ENCODE peak calls at places on chromosome 7, in six cellular contexts. Q is uterus, S is HepG2, K is lower leg skin, F is GM12892, E is GM12878. G is an unnamed sample.
A peak's percentile ranks its signal among the peaks of the same experiment; 100 is the strongest.

GRCh38 chr7:45190406-45191165 is 33.0 kb downstream of the RAMP3 start:
- DNase-seq in S (no peak), E (no peak), F (no peak), K (peak; percentile 82), Q (no peak), G (no peak)

GRCh38 chr7:104023100-104023499 is 33.6 kb upstream of the RELN start:
- DNase-seq in K (no peak), F (no peak), Q (no peak), S (no peak), E (no peak), G (no peak)

GRCh38 chr7:64799-65430 is 127.5 kb upstream of the FAM20C start:
- DNase-seq in Q (no peak), E (no peak), S (no peak), K (no peak), F (no peak), G (no peak)

GRCh38 chr7:122790132-122790531 is 87.4 kb upstream of the RNF148 start:
- DNase-seq in K (no peak), F (no peak), Q (no peak), S (no peak), E (no peak), G (no peak)

GRCh38 chr7:131948434-131949053 is 392.1 kb upstream of the PODXL start:
- DNase-seq in F (no peak), K (peak; percentile 82), Q (no peak), S (peak; percentile 13), E (no peak), G (no peak)

GRCh38 chr7:96320437-96320836 is 1.5 kb downstream of the SLC25A13 start:
- DNase-seq in K (no peak), S (no peak), E (peak; percentile 52), Q (no peak), F (peak; percentile 19), G (no peak)

GRCh38 chr7:104943502-104944343 is 70.3 kb upstream of the KMT2E start:
- DNase-seq in F (no peak), Q (peak; percentile 82), S (peak; percentile 94), E (peak; percentile 83), K (peak; percentile 87), G (peak; percentile 34)

GRCh38 chr7:71613316-71613715 is 481.4 kb downstream of the GALNT17 start:
- DNase-seq in E (no peak), F (no peak), S (no peak), Q (no peak), K (no peak), G (no peak)

GRCh38 chr7:10122573-10123100 is 851.0 kb upstream of the PHF14 start:
- DNase-seq in F (no peak), Q (no peak), S (no peak), E (no peak), K (no peak), G (no peak)

GRCh38 chr7:130281227-130281626 is 11.7 kb upstream of the CPA4 start:
- DNase-seq in K (no peak), Q (no peak), E (no peak), F (no peak), S (no peak), G (no peak)

GRCh38 chr7:86768967-86769760 is 125.5 kb downstream of the GRM3 start:
- DNase-seq in Q (no peak), K (no peak), S (no peak), F (no peak), E (no peak), G (no peak)

GRCh38 chr7:55028011-55028410 is 9.2 kb downstream of the EGFR start:
- DNase-seq in Q (no peak), S (no peak), K (no peak), F (no peak), E (no peak), G (no peak)

GRCh38 chr7:31204066-31204465 is 136.5 kb downstream of the NEUROD6 start:
- DNase-seq in E (no peak), S (no peak), Q (no peak), K (no peak), F (no peak), G (no peak)

GRCh38 chr7:105127179-105127578 is 113.2 kb downstream of the KMT2E start:
- DNase-seq in F (no peak), Q (no peak), E (no peak), K (no peak), S (no peak), G (no peak)

GRCh38 chr7:2461268-2462026 is 14.8 kb downstream of the GRIFIN start:
- DNase-seq in E (no peak), Q (no peak), K (no peak), F (no peak), S (no peak), G (no peak)

GRCh38 chr7:155785536-155785935 is 26.7 kb downstream of the SHH start:
- DNase-seq in E (no peak), S (no peak), K (no peak), Q (no peak), F (no peak), G (no peak)

GRCh38 chr7:96388166-96388565 is 66.3 kb upstream of the SLC25A13 start:
- DNase-seq in E (no peak), Q (no peak), F (no peak), K (no peak), S (no peak), G (no peak)

GRCh38 chr7:71829499-71829898 is 582.6 kb downstream of the CALN1 start:
- DNase-seq in Q (no peak), E (no peak), K (no peak), S (no peak), F (no peak), G (no peak)

GRCh38 chr7:44216521-44217030 is 15.8 kb downstream of the YKT6 start:
- DNase-seq in E (no peak), S (no peak), F (no peak), K (peak; percentile 79), Q (no peak), G (no peak)

GRCh38 chr7:66078067-66078466 is 2.4 kb downstream of the ASL start:
- DNase-seq in E (no peak), F (no peak), S (no peak), K (no peak), Q (no peak), G (no peak)

GRCh38 chr7:66076459-66077329 is 1.1 kb downstream of the ASL start:
- DNase-seq in E (no peak), S (peak; percentile 70), K (no peak), Q (no peak), F (no peak), G (peak; percentile 25)

GRCh38 chr7:66070222-66070621 is 5.4 kb upstream of the ASL start:
- DNase-seq in E (no peak), S (no peak), Q (no peak), F (no peak), K (no peak), G (no peak)

GRCh38 chr7:66075590-66076458 is at the start of gene ASL:
- DNase-seq in Q (peak; percentile 90), E (peak; percentile 66), K (peak; percentile 98), F (peak; percentile 100), S (peak; percentile 83), G (peak; percentile 95)
- TF ChIP-seq POLR2A in Q (peak; percentile 94), E (peak; percentile 98), K (no peak), F (peak; percentile 86), S (peak; percentile 97), G (peak; percentile 86)

GRCh38 chr7:92834661-92835139 is 1.7 kb downstream of the CDK6 start:
- DNase-seq in K (peak; percentile 87), F (no peak), Q (no peak), S (no peak), E (no peak), G (peak; percentile 51)

GRCh38 chr7:92835140-92835850 is 1.1 kb downstream of the CDK6 start:
- DNase-seq in E (no peak), F (peak; percentile 39), K (peak; percentile 88), Q (peak; percentile 46), S (peak; percentile 87), G (peak; percentile 69)

GRCh38 chr7:92832623-92833023 is 3.8 kb downstream of the CDK6 start:
- DNase-seq in E (no peak), K (no peak), Q (no peak), S (no peak), F (no peak), G (no peak)

GRCh38 chr7:92833024-92833765 is 3.2 kb downstream of the CDK6 start:
- DNase-seq in F (peak; percentile 56), S (peak; percentile 77), Q (peak; percentile 77), E (no peak), K (peak; percentile 97), G (peak; percentile 87)

GRCh38 chr7:92833766-92834605 is 2.4 kb downstream of the CDK6 start:
- DNase-seq in S (peak; percentile 73), K (peak; percentile 95), Q (peak; percentile 67), F (peak; percentile 34), E (no peak), G (peak; percentile 86)
- TF ChIP-seq POLR2A in S (peak; percentile 70), K (no peak), Q (no peak), F (peak; percentile 49), E (peak; percentile 76), G (peak; percentile 65)

GRCh38 chr7:106774213-106774767 is 90.8 kb upstream of the PIK3CG start:
- DNase-seq in S (no peak), Q (no peak), E (no peak), K (no peak), F (no peak), G (no peak)
- TF ChIP-seq POLR2A in S (no peak), Q (no peak), E (no peak), K (no peak), F (no peak), G (no peak)

GRCh38 chr7:12494354-12495024 is 76.0 kb upstream of the SCIN start:
- DNase-seq in K (no peak), F (no peak), E (no peak), S (no peak), Q (no peak), G (peak; percentile 3)

GRCh38 chr7:12491526-12491925 is 79.0 kb upstream of the SCIN start:
- DNase-seq in F (no peak), Q (no peak), K (no peak), E (no peak), S (no peak), G (no peak)

GRCh38 chr7:12490941-12491340 is 79.6 kb upstream of the SCIN start:
- DNase-seq in F (no peak), S (no peak), Q (no peak), K (no peak), E (no peak), G (no peak)

GRCh38 chr7:12493866-12494265 is 76.7 kb upstream of the SCIN start:
- DNase-seq in E (no peak), Q (no peak), S (no peak), K (no peak), F (no peak), G (no peak)

DNA sequence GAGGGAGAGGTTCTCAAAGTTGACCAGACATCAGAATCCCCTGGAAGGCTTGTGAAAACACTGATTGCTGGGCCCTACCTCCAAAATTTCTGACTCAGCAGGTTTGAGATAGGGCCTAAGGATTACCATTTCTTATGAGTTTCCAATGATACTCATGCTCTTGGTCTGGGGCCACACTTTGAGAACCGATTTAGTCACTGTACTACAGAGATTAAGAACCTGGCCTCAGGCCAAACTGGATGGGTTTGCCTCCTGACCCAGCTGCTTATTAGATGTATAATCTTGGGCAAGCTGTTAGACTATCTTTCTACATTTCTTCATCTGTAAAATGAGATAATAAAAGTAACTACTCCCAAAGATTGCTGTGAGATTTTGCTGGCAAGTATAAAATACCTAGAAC is 77.1 kb upstream of the SCIN start:
- DNase-seq in F (no peak), E (no peak), S (no peak), Q (no peak), K (no peak), G (peak; percentile 89)
- TF ChIP-seq POLR2A in F (no peak), E (no peak), S (no peak), Q (no peak), K (no peak), G (no peak)

G was measured in erythroblast.